ENCODE peak calls at places on chromosomes 16 and 17, in seven cellular contexts. D, M, I, K, R, T and J are unnamed samples.

GRCh38 chr17:59963738-59964454 is 644 bp downstream of the RNFT1 start:
- DNase-seq in K (peak), M (peak), D (peak), T (peak), I (peak), R (no peak), J (peak)

GRCh38 chr17:51435171-51435552 is 174.8 kb downstream of the UTP18 start:
- DNase-seq in D (no peak), R (no peak), M (no peak), K (no peak), T (no peak), I (no peak), J (no peak)

GRCh38 chr17:72479113-72479512 is 358.3 kb downstream of the SOX9 start:
- DNase-seq in R (no peak), T (no peak), K (no peak), M (no peak), I (no peak), D (no peak), J (no peak)

GRCh38 chr17:75814900-75815373 is 29.3 kb downstream of the UNC13D start:
- DNase-seq in R (no peak), D (no peak), T (no peak), I (no peak), M (peak), K (peak), J (no peak)

GRCh38 chr17:57380055-57380356 is 123.7 kb downstream of the MSI2 start:
- DNase-seq in I (no peak), M (no peak), D (no peak), K (no peak), T (no peak), R (no peak), J (no peak)

GRCh38 chr16:67656344-67657016 is 3.6 kb downstream of the ACD start:
- DNase-seq in K (no peak), D (no peak), I (no peak), M (no peak), R (no peak), T (no peak), J (no peak)

GRCh38 chr16:47888142-47888541 is 267.7 kb downstream of the ABCC12 start:
- DNase-seq in R (no peak), I (no peak), K (peak), M (peak), D (no peak), T (no peak), J (no peak)

GRCh38 chr17:33523577-33523981 is 230.5 kb upstream of the ASIC2 start:
- DNase-seq in R (peak), D (no peak), I (no peak), K (no peak), M (peak), T (no peak), J (no peak)

GRCh38 chr17:83105512-83105911 is 26.1 kb downstream of the METRNL start:
- DNase-seq in D (no peak), T (no peak), R (no peak), K (no peak), I (no peak), M (no peak), J (no peak)

GRCh38 chr16:15856901-15857778 is at the start of gene MYH11:
- DNase-seq in M (no peak), K (no peak), T (no peak), I (no peak), D (no peak), R (no peak), J (no peak)
- H3K4me3 ChIP-seq in M (peak), K (peak), T (peak), I (peak), D (peak), R (no peak), J (peak)

GRCh38 chr16:70703041-70703834 is 17.4 kb upstream of the MTSS2 start:
- DNase-seq in K (peak), M (peak), I (no peak), T (no peak), R (peak), D (no peak), J (no peak)
- H3K4me3 ChIP-seq in K (no peak), M (no peak), I (no peak), T (no peak), R (no peak), D (no peak), J (no peak)

GRCh38 chr16:21263640-21264211 is 14.4 kb downstream of the CRYM start:
- DNase-seq in R (no peak), D (no peak), M (no peak), T (peak), K (peak), I (no peak), J (no peak)

GRCh38 chr16:21257284-21257683 is 20.8 kb downstream of the CRYM start:
- DNase-seq in M (no peak), R (peak), D (no peak), I (no peak), K (no peak), T (no peak), J (no peak)

GRCh38 chr16:21262779-21263639 is 15.1 kb downstream of the CRYM start:
- DNase-seq in K (no peak), I (no peak), D (no peak), M (no peak), R (no peak), T (no peak), J (no peak)

GRCh38 chr16:21264226-21265036 is 13.7 kb downstream of the CRYM start:
- DNase-seq in R (no peak), T (no peak), I (no peak), K (peak), D (peak), M (no peak), J (no peak)

GRCh38 chr16:21260870-21261791 is 17.0 kb downstream of the CRYM start:
- DNase-seq in T (no peak), M (peak), D (no peak), K (peak), I (no peak), R (no peak), J (no peak)
- H3K4me3 ChIP-seq in T (no peak), M (no peak), D (no peak), K (no peak), I (no peak), R (no peak), J (no peak)

GRCh38 chr16:86512860-86513470 is 2.6 kb downstream of the FOXF1 start:
- DNase-seq in D (no peak), K (no peak), I (no peak), T (no peak), M (no peak), R (no peak), J (no peak)
- H3K4me3 ChIP-seq in D (no peak), K (peak), I (no peak), T (peak), M (peak), R (no peak), J (peak)

DNA sequence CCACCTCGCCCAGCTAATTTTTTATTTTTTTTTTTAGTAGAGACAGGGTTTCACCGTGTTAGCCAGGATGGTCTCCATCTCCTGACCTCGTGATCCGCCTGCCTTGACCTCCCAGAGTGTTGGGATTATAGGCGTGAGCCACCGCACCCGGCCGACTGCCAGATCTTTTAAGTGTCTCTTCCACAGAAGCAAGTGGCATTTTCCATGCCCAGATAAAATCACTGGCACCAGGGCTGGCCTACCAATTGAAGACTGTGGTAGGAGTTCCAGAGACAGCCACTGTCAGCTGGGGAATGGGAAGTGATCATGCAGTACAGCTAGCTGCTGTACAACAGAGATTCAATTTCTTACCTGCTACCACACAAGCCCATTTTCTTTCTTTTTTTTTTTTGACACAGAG is 17.9 kb downstream of the CNP start:
- DNase-seq in R (peak), T (no peak), I (no peak), K (no peak), M (no peak), D (no peak), J (no peak)
- H3K4me3 ChIP-seq in R (no peak), T (no peak), I (no peak), K (no peak), M (no peak), D (no peak), J (no peak)

GRCh38 chr17:74523308-74523707 is 8.0 kb downstream of the CD300LB start:
- DNase-seq in D (no peak), T (no peak), M (no peak), I (no peak), R (peak), K (no peak), J (no peak)

GRCh38 chr17:74525781-74526288 is 5.4 kb downstream of the CD300LB start:
- DNase-seq in K (no peak), M (no peak), D (no peak), R (peak), I (no peak), T (no peak), J (no peak)

GRCh38 chr17:74526681-74527080 is 4.6 kb downstream of the CD300LB start:
- DNase-seq in K (no peak), R (no peak), I (no peak), T (no peak), M (no peak), D (no peak), J (no peak)

GRCh38 chr17:74527081-74527480 is 4.2 kb downstream of the CD300LB start:
- DNase-seq in I (no peak), R (no peak), K (no peak), M (no peak), D (no peak), T (peak), J (no peak)

DNA sequence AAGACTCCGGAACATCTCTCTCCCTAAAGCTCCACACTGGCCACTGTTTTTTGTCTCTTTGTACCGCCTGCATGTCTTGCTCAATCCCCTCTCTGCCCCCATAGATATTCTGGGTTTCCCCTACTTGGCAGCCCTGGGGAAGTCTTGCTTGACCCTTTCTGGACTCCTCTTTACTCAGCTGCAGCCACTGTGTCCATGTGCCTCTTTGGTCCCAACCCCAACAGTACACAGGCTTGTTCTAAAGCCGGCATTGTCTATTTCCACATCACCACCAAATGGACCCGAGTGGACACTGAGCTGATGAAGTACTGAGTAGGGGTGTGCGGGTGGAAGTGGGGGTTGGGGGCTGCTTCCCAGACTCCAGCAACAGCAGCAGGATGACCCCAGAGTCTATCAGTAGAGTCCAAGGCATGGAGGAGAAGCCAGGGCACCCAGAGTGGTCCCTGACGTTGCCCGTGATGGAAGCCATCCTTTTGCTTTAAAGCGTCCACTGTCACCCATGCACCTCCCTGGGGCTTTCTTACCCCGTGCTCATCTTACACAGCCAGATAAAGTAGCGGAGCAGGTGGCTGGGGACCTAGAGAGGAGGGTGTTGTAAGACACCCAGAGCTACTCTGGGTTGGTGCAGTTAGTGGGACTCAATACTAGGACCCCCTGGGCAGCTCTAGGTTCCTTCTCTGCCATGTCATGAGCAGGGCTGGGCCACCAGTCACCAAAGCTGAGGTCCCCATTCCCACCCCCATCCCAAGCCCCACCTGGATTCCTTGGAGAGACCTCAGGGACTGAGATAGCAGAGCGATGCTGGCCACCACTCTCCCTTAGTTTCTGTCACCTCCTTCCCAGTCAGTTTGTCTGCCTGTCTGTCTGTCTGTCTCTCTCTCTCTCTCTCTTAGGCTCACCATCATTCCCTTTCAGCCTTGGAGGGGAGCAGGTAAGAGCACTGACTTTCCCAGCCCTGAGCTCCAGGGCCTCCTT is 6.2 kb downstream of the CD300LB start:
- DNase-seq in K (no peak), D (no peak), M (no peak), I (no peak), T (peak), R (peak), J (no peak)
- H3K4me3 ChIP-seq in K (no peak), D (no peak), M (no peak), I (no peak), T (no peak), R (no peak), J (no peak)

GRCh38 chr17:37116802-37117201 is 168.0 kb downstream of the AATF start:
- DNase-seq in D (no peak), R (no peak), M (no peak), K (no peak), T (no peak), I (no peak), J (no peak)
- H3K4me3 ChIP-seq in D (no peak), R (no peak), M (no peak), K (no peak), T (no peak), I (no peak), J (no peak)

DNA sequence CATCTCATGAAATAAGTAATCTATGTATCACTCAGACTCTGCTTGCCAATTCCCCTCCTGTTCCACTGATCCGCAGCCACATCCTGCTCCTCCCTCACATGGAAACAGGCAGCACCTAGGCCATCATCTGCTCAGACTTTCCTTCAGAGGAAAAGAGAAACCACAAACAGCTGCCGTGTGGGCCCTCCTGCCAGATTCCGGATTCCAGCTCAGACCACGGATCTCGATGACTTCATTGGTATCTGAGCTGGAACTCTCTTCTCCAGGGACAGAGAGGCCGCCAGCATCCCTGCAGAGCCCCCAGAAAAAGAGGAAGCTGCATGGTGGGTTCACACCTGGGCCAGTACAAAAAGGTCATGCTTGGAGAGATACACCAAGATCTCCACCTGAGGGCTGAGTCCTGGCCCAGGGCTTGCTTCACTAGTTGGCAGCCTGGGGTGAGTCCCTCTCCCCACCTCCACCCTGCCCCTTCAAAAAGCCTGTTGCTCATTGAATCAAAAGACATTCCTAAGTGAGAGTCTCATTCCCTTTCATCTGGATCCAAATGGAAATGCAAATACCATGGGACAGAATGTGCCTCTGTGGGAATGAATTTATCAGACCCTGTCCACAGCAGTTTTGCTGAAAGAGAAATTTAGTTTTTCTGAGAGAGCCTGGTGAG is 47.2 kb downstream of the HOXB1 start:
- DNase-seq in D (peak), M (peak), K (peak), I (no peak), R (no peak), T (peak), J (no peak)
- H3K4me3 ChIP-seq in D (no peak), M (no peak), K (no peak), I (no peak), R (no peak), T (no peak), J (no peak)

GRCh38 chr17:26963163-26963503 is 330.8 kb upstream of the WSB1 start:
- DNase-seq in I (no peak), M (no peak), R (no peak), D (no peak), K (no peak), T (no peak), J (no peak)

GRCh38 chr17:26962255-26963162 is 331.4 kb upstream of the WSB1 start:
- DNase-seq in K (no peak), I (no peak), D (no peak), R (no peak), M (no peak), T (no peak), J (no peak)
- H3K4me3 ChIP-seq in K (no peak), I (no peak), D (no peak), R (no peak), M (no peak), T (no peak), J (no peak)